ENCODE peak calls at places on chromosomes 11 and 22, in eight cellular contexts. X is upper lobe of left lung, L is ovary, H is suprapubic skin, Y is stomach, J is tibial nerve, S is GM12878, K is H1. P is an unnamed sample.

GRCh38 chr22:31139866-31140716 is at the start of gene PLA2G3:
- DNase-seq in Y (peak; percentile 78), S (no peak), L (no peak), K (peak; percentile 85), H (no peak), X (peak; percentile 95), J (no peak), P (no peak)

GRCh38 chr11:82978422-82979099 is 77.0 kb downstream of the DDIAS start:
- DNase-seq in L (no peak), X (no peak), Y (no peak), H (no peak), J (no peak), S (peak; percentile 56), K (no peak), P (no peak)

GRCh38 chr11:36817336-36817965 is 219.4 kb upstream of the RAG2 start:
- DNase-seq in S (no peak), J (no peak), Y (no peak), L (no peak), X (no peak), H (no peak), K (no peak), P (no peak)

GRCh38 chr11:110199184-110199981 is 97.0 kb downstream of the RDX start:
- DNase-seq in H (no peak), S (no peak), J (no peak), Y (no peak), L (no peak), X (peak; percentile 60), K (no peak), P (no peak)

GRCh38 chr22:20268350-20269012 is 363 bp upstream of the RTN4R start:
- DNase-seq in K (no peak), Y (peak; percentile 75), J (no peak), H (no peak), S (no peak), L (peak; percentile 81), X (peak; percentile 58), P (no peak)

GRCh38 chr11:128862913-128863660 is 4.0 kb downstream of the KCNJ1 start:
- DNase-seq in K (no peak), S (no peak), L (no peak), X (no peak), Y (no peak), J (no peak), H (no peak), P (no peak)

GRCh38 chr11:59283825-59284772 is 71.4 kb upstream of the MPEG1 start:
- DNase-seq in Y (peak; percentile 53), J (peak; percentile 23), L (no peak), H (no peak), X (peak; percentile 69), S (peak; percentile 71), K (no peak), P (no peak)

GRCh38 chr11:113546757-113547507 is 71.7 kb upstream of the DRD2 start:
- DNase-seq in K (no peak), J (no peak), X (no peak), Y (no peak), S (no peak), H (no peak), L (no peak), P (no peak)

GRCh38 chr11:17736921-17737817 is 2.6 kb downstream of the KCNC1 start:
- DNase-seq in Y (no peak), J (no peak), K (no peak), X (no peak), H (peak; percentile 72), S (no peak), L (peak; percentile 10), P (peak; percentile 53)

GRCh38 chr11:17738350-17739207 is 4.0 kb downstream of the KCNC1 start:
- DNase-seq in S (no peak), L (peak; percentile 19), J (no peak), X (no peak), H (peak; percentile 68), K (no peak), Y (no peak), P (peak; percentile 49)

GRCh38 chr11:17734986-17735822 is 623 bp downstream of the KCNC1 start:
- DNase-seq in L (peak; percentile 81), S (no peak), H (peak; percentile 80), Y (peak; percentile 72), J (peak; percentile 20), X (peak; percentile 50), K (no peak), P (peak; percentile 77)

GRCh38 chr11:17734418-17734911 is at the start of gene KCNC1:
- DNase-seq in J (no peak), L (peak; percentile 55), K (no peak), Y (no peak), S (no peak), H (no peak), X (no peak), P (peak; percentile 61)

DNA sequence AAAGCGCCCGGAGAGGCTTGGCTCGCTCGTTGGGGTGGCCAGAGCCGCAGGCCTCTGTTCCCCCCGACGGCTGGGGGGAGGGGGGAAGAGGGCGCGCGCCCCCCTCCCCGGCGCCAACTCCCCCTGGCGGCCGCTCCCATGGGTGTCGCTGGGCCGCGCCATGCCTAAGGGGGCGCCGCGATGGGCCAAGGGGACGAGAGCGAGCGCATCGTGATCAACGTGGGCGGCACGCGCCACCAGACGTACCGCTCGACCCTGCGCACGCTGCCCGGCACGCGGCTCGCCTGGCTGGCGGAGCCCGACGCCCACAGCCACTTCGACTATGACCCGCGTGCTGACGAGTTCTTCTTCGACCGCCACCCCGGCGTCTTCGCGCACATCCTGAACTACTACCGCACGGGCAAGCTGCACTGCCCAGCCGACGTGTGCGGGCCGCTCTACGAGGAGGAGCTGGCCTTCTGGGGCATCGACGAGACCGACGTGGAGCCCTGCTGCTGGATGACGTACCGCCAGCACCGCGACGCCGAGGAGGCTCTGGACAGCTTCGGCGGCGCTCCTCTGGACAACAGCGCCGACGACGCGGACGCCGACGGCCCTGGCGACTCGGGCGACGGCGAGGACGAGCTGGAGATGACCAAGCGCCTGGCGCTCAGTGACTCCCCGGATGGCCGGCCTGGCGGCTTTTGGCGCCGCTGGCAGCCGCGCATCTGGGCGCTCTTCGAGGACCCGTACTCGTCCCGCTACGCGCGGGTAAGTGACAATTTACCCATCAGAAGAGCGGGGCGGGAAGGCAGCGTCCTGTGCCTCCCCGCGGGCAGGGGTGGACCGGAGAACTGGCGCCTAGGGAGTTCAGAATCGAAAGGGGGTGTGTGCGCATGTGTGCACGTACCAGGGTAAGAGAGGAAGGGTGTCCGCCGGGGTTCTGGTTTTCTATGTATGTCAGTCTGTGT is 1.5 kb downstream of the KCNC1 start:
- DNase-seq in J (no peak), L (peak; percentile 25), K (no peak), S (no peak), H (peak; percentile 69), Y (no peak), X (no peak), P (peak; percentile 53)
- H3K4me1 ChIP-seq in J (peaks cover 9% of the 10 kb centered on the region), L (peaks cover 6% of the 10 kb centered on the region), K (peaks cover 3% of the 10 kb centered on the region), S (no peaks in the 10 kb centered on the region), H (peaks cover 18% of the 10 kb centered on the region), Y (peaks cover 26% of the 10 kb centered on the region), X (peaks cover 12% of the 10 kb centered on the region), P (no peaks in the 10 kb centered on the region)

DNA sequence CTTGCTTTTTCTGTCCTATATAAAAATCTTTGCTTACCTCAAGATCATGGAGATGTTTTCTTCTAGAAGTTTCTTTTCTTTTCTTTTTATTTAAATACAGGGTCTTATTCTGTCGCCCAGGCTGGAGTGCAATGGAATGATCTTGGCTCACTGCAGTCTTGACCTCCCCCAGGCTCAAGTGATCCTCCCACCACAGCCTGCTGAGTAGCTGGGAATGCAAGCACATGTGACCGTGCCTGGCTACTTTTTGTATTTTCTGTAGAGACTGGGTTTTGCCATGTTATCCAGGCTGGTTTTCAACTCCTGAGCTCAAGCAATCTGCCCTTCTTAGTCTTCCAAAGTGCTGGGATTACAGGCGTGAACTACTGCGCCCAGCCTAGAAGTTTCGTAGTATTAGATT is 45.3 kb downstream of the USP35 start:
- DNase-seq in Y (no peak), J (no peak), S (no peak), K (no peak), L (no peak), H (no peak), X (no peak), P (no peak)
- TF ChIP-seq EP300 in Y (no peak), J (no peak), S (no peak), K (no peak), L (no peak), H (no peak), X (no peak), P (no peak)

GRCh38 chr11:44849424-44849823 is 101.3 kb downstream of the TP53I11 start:
- DNase-seq in Y (no peak), H (no peak), S (no peak), X (no peak), K (no peak), L (no peak), J (no peak), P (no peak)

GRCh38 chr11:44848963-44849350 is 101.7 kb downstream of the TP53I11 start:
- DNase-seq in Y (no peak), S (no peak), K (no peak), L (no peak), H (no peak), X (no peak), J (no peak), P (no peak)

GRCh38 chr11:44847316-44847715 is 103.4 kb downstream of the TP53I11 start:
- DNase-seq in K (no peak), L (no peak), Y (no peak), S (no peak), J (no peak), X (no peak), H (no peak), P (no peak)

GRCh38 chr11:44846852-44847251 is 103.8 kb downstream of the TP53I11 start:
- DNase-seq in J (no peak), X (no peak), K (no peak), H (no peak), Y (no peak), L (no peak), S (no peak), P (no peak)

DNA sequence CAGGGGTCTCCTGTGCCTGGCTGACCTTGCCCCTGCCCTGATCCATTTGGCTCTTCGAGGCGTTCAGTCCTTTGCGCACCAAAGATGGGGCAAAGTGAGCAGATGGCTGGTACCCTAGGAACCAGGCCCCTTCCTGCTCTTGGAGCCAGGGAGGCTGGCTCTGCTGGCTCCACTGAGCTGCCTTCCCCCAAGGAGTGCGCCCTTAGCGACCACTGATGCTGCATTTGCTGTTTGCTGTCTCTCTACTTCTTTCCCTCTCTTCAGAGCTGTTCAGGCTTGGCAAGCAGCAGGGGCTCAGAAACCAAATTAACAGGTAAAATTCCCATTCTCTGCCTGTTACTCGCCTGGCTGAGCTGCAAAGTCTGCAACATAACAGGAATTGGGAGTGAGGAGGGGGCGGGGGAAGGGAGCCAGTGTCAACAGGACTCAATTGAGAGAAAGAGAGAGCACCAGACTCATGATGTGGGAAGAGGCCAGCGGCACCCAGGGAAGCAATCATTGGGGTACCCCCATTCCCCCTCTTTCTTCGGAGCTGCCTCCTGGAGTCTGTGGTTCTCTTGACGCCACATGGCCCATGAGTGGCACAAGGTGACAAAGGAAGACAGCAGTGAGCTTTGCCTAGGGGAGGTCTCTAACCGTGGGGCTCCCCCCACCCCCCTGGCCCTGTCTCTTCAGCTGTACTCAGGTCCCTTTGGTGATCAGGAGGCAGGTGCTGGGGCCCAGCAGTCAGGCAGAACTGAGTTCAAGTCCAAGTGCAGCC is 102.3 kb downstream of the TP53I11 start:
- DNase-seq in K (no peak), J (no peak), H (no peak), X (no peak), Y (no peak), L (no peak), S (no peak), P (no peak)
- H3K27ac ChIP-seq in K (no peak overlapping the region), J (no peak overlapping the region), H (no peak overlapping the region), X (no peak overlapping the region), Y (no peak overlapping the region), L (no peak overlapping the region), S (no peak overlapping the region), P (no peak overlapping the region)

DNA sequence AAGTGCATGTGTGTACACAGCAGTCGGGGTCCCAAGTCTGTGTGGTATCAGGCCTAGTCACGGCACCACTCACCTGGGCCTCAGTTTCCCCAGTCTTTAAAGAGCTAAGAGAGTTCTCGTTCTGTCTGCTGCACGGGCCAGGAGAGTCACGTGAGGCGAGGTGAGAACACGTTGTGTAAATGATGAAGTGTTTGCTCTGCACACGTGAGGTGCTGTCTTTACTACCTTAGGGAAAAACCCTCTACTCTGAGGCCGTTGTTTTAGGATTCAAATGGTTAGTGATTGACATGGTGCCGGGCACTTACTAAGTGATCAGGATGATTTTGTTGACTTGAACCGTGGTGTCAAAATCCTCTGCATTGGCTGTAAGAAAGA is 86.5 kb upstream of the PPARA start:
- DNase-seq in J (peak; percentile 27), S (no peak), H (peak; percentile 74), X (peak; percentile 72), Y (peak; percentile 44), L (peak; percentile 43), K (no peak), P (peak; percentile 66)
- H3K4me1 ChIP-seq in J (peaks cover 57% of the 10 kb centered on the region), S (peaks cover 4% of the 10 kb centered on the region), H (peaks cover 97% of the 10 kb centered on the region), X (peaks cover 66% of the 10 kb centered on the region), Y (peaks cover 100% of the 10 kb centered on the region), L (peaks cover 29% of the 10 kb centered on the region), K (peaks cover 3% of the 10 kb centered on the region), P (peaks cover 88% of the 10 kb centered on the region)

P was measured in sigmoid colon.